ENCODE peak calls at places on chromosomes 7 and 10, in seven cellular contexts. E is mesenchymal stem cell; H is BJ; D is brain microvascular endothelial cell; N is activated CD4-positive, alpha-beta T cell treated with anti-CD3 and anti-CD28 coated beads for 4 hours; M is epithelial cell of esophagus; X is AG09319. L is an unnamed sample.

GRCh38 chr10:125060486-125060850 is 99.9 kb downstream of the CTBP2 start:
- DNase-seq in H (no peak), X (peak), E (no peak), N (no peak), D (peak), M (no peak), L (no peak)

GRCh38 chr7:119270045-119270464 is 1002.9 kb upstream of the KCND2 start:
- DNase-seq in H (no peak), M (peak), X (peak), N (no peak), E (peak), D (peak), L (peak)

GRCh38 chr7:46738713-46739220 is 817.7 kb upstream of the IGFBP3 start:
- DNase-seq in E (no peak), X (no peak), H (no peak), N (no peak), D (no peak), M (no peak), L (no peak)

GRCh38 chr7:49229246-49229645 is 304.9 kb downstream of the CDC14C start:
- DNase-seq in M (peak), D (no peak), N (no peak), H (no peak), X (no peak), E (no peak), L (no peak)

GRCh38 chr7:134284952-134285351 is 31.8 kb downstream of the SLC35B4 start:
- DNase-seq in X (no peak), M (no peak), D (no peak), N (no peak), H (no peak), E (no peak), L (no peak)

GRCh38 chr10:43816351-43817321 is 168.0 kb upstream of the ZNF32 start:
- DNase-seq in N (peak), X (peak), D (peak), M (no peak), E (peak), H (peak), L (no peak)

GRCh38 chr7:13821152-13821787 is 168.2 kb downstream of the ETV1 start:
- DNase-seq in E (no peak), X (peak), D (no peak), H (no peak), N (no peak), M (no peak), L (no peak)

GRCh38 chr10:71045188-71045841 is 156.9 kb upstream of the PCBD1 start:
- DNase-seq in H (no peak), N (no peak), X (no peak), D (no peak), M (no peak), E (no peak), L (no peak)

GRCh38 chr10:118531105-118531851 is 64.2 kb downstream of the PRLHR start:
- DNase-seq in H (no peak), N (no peak), M (no peak), E (no peak), D (no peak), X (no peak), L (no peak)

L was measured in HT-29.